ENCODE peak calls at places on chromosomes 5 and 9, in eight cellular contexts. C is psoas muscle, X is OCI-LY7, P is mucosa of descending colon, L is lower leg skin, B is GM20000, M is type B pancreatic cell, W is kidney epithelial cell. U is an unnamed sample.

GRCh38 chr9:114460513-114461225 is 44.6 kb downstream of the WHRN start:
- DNase-seq in B (no peak), M (no peak), L (peak), X (no peak), P (no peak), C (no peak), W (no peak), U (no peak)

GRCh38 chr9:19122490-19123042 is 4.7 kb downstream of the PLIN2 start:
- DNase-seq in X (no peak), L (peak), C (no peak), M (no peak), B (no peak), W (no peak), P (no peak), U (no peak)

GRCh38 chr5:141369994-141370848 is at the start of gene PCDHGB3:
- DNase-seq in L (no peak), P (no peak), B (peak), M (no peak), X (peak), C (peak), W (no peak), U (no peak)

GRCh38 chr5:125412051-125412560 is 665.7 kb upstream of the ZNF608 start:
- DNase-seq in P (no peak), W (no peak), B (peak), X (peak), C (no peak), L (no peak), M (no peak), U (no peak)

GRCh38 chr9:124339603-124340146 is 75.6 kb downstream of the PSMB7 start:
- DNase-seq in L (no peak), C (no peak), P (peak), B (no peak), M (no peak), X (no peak), W (no peak), U (no peak)

GRCh38 chr5:66551920-66552319 is 44.3 kb upstream of the MAST4 start:
- DNase-seq in L (no peak), M (no peak), P (no peak), X (no peak), B (no peak), C (no peak), W (no peak), U (no peak)

GRCh38 chr5:88884435-88884877 is 1.5 kb upstream of the MEF2C start:
- DNase-seq in B (no peak), P (no peak), W (no peak), C (no peak), M (no peak), X (no peak), L (no peak), U (no peak)

GRCh38 chr9:109286571-109286977 is 34.3 kb downstream of the EPB41L4B start:
- DNase-seq in L (no peak), X (no peak), B (no peak), C (no peak), P (no peak), W (no peak), M (no peak), U (no peak)

GRCh38 chr5:2182020-2182419 is 299.3 kb upstream of the IRX4 start:
- DNase-seq in L (no peak), X (no peak), P (no peak), B (no peak), W (no peak), C (no peak), M (no peak), U (no peak)

GRCh38 chr9:5843450-5844249 is 10.7 kb upstream of the ERMP1 start:
- DNase-seq in M (no peak), L (no peak), C (no peak), W (peak), X (no peak), B (no peak), P (no peak), U (no peak)

GRCh38 chr9:89036383-89036782 is 45.1 kb downstream of the S1PR3 start:
- DNase-seq in X (no peak), P (no peak), M (no peak), L (peak), C (no peak), B (no peak), W (no peak), U (peak)

GRCh38 chr5:133254803-133255202 is 203.0 kb downstream of the HSPA4 start:
- DNase-seq in C (no peak), W (no peak), L (no peak), P (no peak), M (no peak), X (no peak), B (no peak), U (no peak)

GRCh38 chr9:33172735-33173238 is 5.7 kb upstream of the B4GALT1 start:
- DNase-seq in X (no peak), C (no peak), W (no peak), B (no peak), L (no peak), M (no peak), P (no peak), U (no peak)

GRCh38 chr9:134648701-134649525 is 7.3 kb downstream of the COL5A1 start:
- DNase-seq in M (no peak), L (no peak), B (no peak), W (no peak), C (peak), X (no peak), P (peak), U (no peak)

GRCh38 chr9:117403848-117404247 is 11.0 kb downstream of the ASTN2 start:
- DNase-seq in C (no peak), B (no peak), L (no peak), X (no peak), W (no peak), P (no peak), M (no peak), U (no peak)

GRCh38 chr5:41738695-41739354 is 131.4 kb downstream of the OXCT1 start:
- DNase-seq in M (no peak), L (no peak), C (no peak), X (no peak), P (no peak), W (no peak), B (no peak), U (no peak)

GRCh38 chr9:133249337-133249736 is 25.7 kb downstream of the ABO start:
- DNase-seq in P (no peak), B (no peak), W (no peak), C (no peak), L (no peak), X (no peak), M (peak), U (no peak)

GRCh38 chr5:122019936-122020590 is 58.0 kb downstream of the LOX start:
- DNase-seq in C (no peak), P (no peak), B (no peak), W (no peak), X (no peak), M (no peak), L (no peak), U (no peak)

GRCh38 chr5:38347896-38348295 is 89.5 kb downstream of the EGFLAM start:
- DNase-seq in L (no peak), C (no peak), B (no peak), X (no peak), P (no peak), M (no peak), W (no peak), U (no peak)

GRCh38 chr5:81606150-81606549 is 144.7 kb downstream of the SSBP2 start:
- DNase-seq in C (no peak), P (no peak), M (no peak), W (no peak), L (no peak), X (no peak), B (no peak), U (no peak)

GRCh38 chr9:72586388-72587160 is 65.2 kb downstream of the TMC1 start:
- DNase-seq in C (no peak), B (no peak), L (no peak), P (no peak), W (no peak), X (no peak), M (no peak), U (peak)

GRCh38 chr9:7009065-7009464 is 251.3 kb downstream of the KDM4C start:
- DNase-seq in L (no peak), X (no peak), C (no peak), W (no peak), B (no peak), M (no peak), P (no peak), U (no peak)

GRCh38 chr9:13427587-13427986 is 148.1 kb upstream of the MPDZ start:
- DNase-seq in X (peak), M (no peak), P (no peak), W (no peak), L (no peak), C (no peak), B (peak), U (no peak)

GRCh38 chr9:33329117-33329563 is 38.8 kb downstream of the NFX1 start:
- DNase-seq in L (no peak), M (no peak), P (no peak), B (no peak), W (peak), C (peak), X (no peak), U (no peak)

GRCh38 chr5:177454397-177455035 is 7.9 kb downstream of the PRR7 start:
- DNase-seq in B (peak), L (peak), X (peak), C (peak), P (peak), M (peak), W (peak), U (peak)

GRCh38 chr9:116276651-116277121 is 123.1 kb downstream of the PAPPA start:
- DNase-seq in M (no peak), P (no peak), W (no peak), C (no peak), X (no peak), B (no peak), L (no peak), U (no peak)

GRCh38 chr9:81116340-81117207 is 572.8 kb downstream of the TLE1 start:
- DNase-seq in P (no peak), L (no peak), B (no peak), C (no peak), M (no peak), W (no peak), X (no peak), U (no peak)

GRCh38 chr5:116502097-116502496 is 72.5 kb downstream of the SEMA6A start:
- DNase-seq in P (no peak), B (no peak), L (no peak), X (no peak), W (no peak), C (no peak), M (no peak), U (no peak)

GRCh38 chr5:179793470-179794139 is at the start of gene LTC4S:
- DNase-seq in M (no peak), X (peak), P (peak), W (no peak), C (peak), B (peak), L (peak), U (peak)

GRCh38 chr5:162325143-162325727 is 257.7 kb downstream of the GABRG2 start:
- DNase-seq in M (no peak), P (no peak), C (no peak), X (no peak), W (no peak), L (no peak), B (no peak), U (no peak)

GRCh38 chr9:121372563-121373400 is 2.7 kb upstream of the STOM start:
- DNase-seq in M (no peak), W (no peak), B (no peak), X (no peak), L (no peak), C (no peak), P (no peak), U (no peak)

GRCh38 chr9:121373401-121373769 is 3.3 kb upstream of the STOM start:
- DNase-seq in B (no peak), C (no peak), M (no peak), W (no peak), L (no peak), X (no peak), P (no peak), U (no peak)

GRCh38 chr9:121372239-121372562 is 2.2 kb upstream of the STOM start:
- DNase-seq in M (no peak), W (no peak), B (no peak), P (no peak), C (no peak), L (no peak), X (no peak), U (no peak)

GRCh38 chr9:121380941-121381340 is 10.9 kb upstream of the STOM start:
- DNase-seq in X (no peak), M (no peak), P (no peak), C (no peak), B (no peak), W (no peak), L (no peak), U (no peak)

DNA sequence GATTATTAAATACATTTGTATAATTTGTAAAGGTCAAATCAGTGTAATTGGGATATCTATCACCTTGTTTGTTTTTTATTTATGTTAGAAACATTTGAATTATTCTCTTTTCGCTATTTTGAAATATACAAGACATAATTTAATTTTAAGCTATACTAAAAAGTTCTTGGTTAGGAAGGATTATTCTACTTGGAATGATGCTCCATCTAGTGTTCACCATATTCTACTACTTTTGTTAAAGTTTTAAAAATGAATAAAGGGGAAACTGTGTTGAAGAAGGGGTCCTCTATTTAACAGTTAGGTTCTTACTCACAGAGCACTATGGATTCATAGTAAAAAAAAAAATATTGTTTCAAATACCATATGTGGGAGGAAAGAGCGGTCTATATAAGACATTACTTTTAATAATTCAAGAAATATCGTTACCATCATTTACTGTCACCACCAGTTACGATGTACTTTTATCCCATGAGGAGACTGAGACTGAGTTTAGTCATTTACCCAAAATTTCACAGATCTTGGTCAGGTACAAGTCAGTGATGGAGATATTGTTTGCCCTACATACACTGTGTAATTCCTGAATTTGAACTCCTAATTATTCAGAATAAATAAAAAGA is 6.3 kb upstream of the STOM start:
- DNase-seq in W (no peak), X (peak), C (no peak), L (no peak), P (no peak), B (no peak), M (no peak), U (no peak)
- TF ChIP-seq CTCF in W (peak), X (peak), C (peak), L (no peak), P (no peak), B (no peak), M (peak), U (peak)

GRCh38 chr9:136799854-136800657 is 3.9 kb downstream of the CCDC183 start:
- DNase-seq in W (peak), L (peak), C (peak), X (peak), P (peak), M (peak), B (peak), U (no peak)
- TF ChIP-seq CTCF in W (no peak), L (no peak), C (no peak), X (no peak), P (no peak), M (no peak), B (no peak), U (no peak)

GRCh38 chr5:148998174-148998797 is 64.6 kb downstream of the SH3TC2 start:
- DNase-seq in W (no peak), M (no peak), C (no peak), L (no peak), X (peak), B (peak), P (no peak), U (no peak)
- TF ChIP-seq CTCF in W (peak), M (peak), C (peak), L (no peak), X (peak), B (peak), P (peak), U (peak)

DNA sequence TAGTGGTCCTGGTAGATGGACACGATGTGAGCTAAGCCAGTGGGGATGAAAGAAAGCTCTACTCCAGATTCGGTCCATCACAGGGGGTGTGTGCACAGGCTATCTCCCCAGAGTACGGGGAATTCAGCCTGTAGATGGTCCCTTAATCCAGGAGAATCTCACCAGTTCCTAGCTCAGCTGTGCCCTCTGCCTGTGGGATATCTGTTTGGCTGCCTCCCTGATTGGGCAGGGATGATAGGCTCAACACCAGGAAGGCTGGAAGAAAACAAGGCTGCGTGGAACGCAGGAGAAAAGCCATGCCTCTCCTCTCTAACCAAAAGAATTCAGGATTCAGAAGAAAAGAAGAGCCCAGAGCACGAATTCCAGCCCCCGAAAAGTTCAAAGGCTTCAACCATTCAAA is 40.9 kb downstream of the VLDLR start:
- DNase-seq in W (no peak), X (no peak), C (no peak), P (no peak), L (no peak), M (no peak), B (no peak), U (no peak)
- TF ChIP-seq CTCF in W (no peak), X (no peak), C (no peak), P (no peak), L (no peak), M (peak), B (no peak), U (no peak)

DNA sequence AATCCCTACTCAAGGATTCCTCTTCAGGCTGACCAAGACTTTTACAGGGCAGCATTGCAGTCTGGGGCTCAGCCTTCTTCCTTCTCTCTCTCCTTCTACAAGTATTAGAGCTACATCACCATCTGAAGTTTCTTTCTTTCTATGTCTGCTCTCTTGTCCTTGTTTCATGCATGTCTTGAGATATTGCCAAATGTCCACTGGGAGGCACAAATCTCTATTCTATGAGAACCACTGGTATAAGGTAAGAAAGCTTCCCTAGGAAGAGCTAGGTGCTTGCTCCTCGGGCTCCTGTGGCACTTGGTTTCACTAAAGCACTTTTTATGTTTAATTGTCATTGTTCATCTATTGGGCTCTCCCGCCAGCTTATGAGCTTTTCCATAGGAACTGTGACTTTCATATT is 289.2 kb upstream of the PCSK5 start:
- DNase-seq in M (no peak), W (no peak), L (no peak), X (peak), B (no peak), C (no peak), P (no peak), U (no peak)
- TF ChIP-seq CTCF in M (peak), W (no peak), L (no peak), X (peak), B (no peak), C (no peak), P (no peak), U (no peak)

DNA sequence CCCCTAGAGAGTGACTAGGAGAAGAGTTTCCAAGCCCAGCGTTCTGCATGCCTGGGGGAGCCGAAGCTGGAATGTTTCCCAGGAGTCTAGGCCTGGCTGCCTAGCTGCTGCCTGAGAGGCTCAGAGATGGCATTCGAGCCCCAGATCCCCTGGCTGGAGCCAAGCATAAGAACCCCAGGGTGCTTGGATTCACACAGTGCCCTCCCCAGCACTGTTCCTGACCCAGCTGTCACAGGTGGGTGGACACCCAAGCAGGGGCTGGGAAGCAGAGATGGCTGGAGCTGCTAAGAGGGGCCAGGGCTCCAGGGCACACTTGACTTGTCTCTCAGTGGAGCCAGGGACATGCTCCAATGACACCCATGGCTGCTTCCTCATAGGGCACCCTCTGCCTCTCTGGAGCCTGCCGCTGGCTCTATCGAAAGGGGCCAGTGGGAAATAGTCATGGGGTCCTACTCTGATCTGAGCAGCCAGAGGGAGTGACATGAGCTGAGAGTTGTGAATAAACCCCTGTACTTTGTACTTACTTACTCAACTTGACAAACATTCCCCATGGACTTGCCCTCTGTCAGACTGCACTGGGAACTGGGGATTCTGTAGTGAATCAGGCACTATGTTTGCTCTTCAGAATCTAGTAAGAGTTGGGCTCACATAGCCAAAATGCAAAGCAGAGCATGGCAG is 62.6 kb upstream of the XPA start:
- DNase-seq in C (no peak), X (no peak), L (peak), M (no peak), P (no peak), W (no peak), B (no peak), U (no peak)
- TF ChIP-seq CTCF in C (no peak), X (no peak), L (no peak), M (no peak), P (no peak), W (no peak), B (no peak), U (no peak)

GRCh38 chr5:19261879-19262278 is 726.1 kb downstream of the CDH18 start:
- DNase-seq in L (no peak), C (no peak), M (no peak), W (no peak), P (no peak), B (no peak), X (no peak), U (no peak)
- TF ChIP-seq CTCF in L (no peak), C (no peak), M (peak), W (no peak), P (no peak), B (no peak), X (peak), U (no peak)

DNA sequence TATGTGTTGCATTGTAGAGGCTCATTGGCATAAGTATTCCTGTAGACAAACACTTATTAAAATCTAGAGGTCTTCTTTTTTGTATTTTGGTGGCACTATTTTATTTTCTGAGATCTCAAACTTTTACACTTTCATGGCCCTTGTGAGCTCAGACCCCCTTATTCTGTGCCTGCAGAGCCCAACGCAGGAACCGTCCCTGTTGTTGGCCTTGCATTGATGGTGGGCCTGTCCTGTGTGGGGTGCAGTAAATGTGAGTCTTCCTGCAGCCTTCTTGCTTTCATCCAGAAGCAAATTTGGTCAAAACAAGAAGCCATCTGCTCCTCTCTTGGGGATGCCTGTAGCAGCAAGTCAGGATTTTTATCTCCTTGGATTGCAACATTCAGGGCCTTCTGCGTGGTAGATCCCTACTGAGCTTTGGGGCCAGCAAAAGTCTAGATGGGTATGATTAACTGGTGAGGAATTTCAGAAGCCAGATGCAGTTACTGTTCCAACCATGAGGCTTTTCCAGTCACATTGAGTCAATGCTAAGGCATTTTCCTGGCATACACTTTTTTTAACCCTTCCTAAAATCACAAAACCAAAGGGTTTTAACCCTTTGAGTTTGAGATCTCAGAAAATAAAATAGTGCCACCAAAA is 31.7 kb downstream of the BASP1 start:
- DNase-seq in C (no peak), X (no peak), W (peak), P (no peak), L (no peak), B (no peak), M (no peak), U (no peak)
- TF ChIP-seq CTCF in C (no peak), X (no peak), W (no peak), P (no peak), L (no peak), B (no peak), M (no peak), U (no peak)

U was measured in CD14-positive monocyte.